ENCODE peak calls at places on chromosomes 12 and 14, in six cellular contexts. T, B, W, A, N and I are unnamed samples.

GRCh38 chr14:26926585-26926984 is 328.8 kb upstream of the NOVA1 start:
- DNase-seq in W (no peak), N (no peak), A (no peak), B (no peak), T (no peak), I (no peak)

GRCh38 chr14:73820631-73821030 is 31.0 kb upstream of the PTGR2 start:
- DNase-seq in B (no peak), N (no peak), A (no peak), W (no peak), T (no peak), I (no peak)

GRCh38 chr14:59679872-59680271 is 103.3 kb upstream of the CCDC175 start:
- DNase-seq in N (peak), W (no peak), T (no peak), A (no peak), B (peak), I (peak)

GRCh38 chr12:131681257-131681620 is 29.7 kb upstream of the SFSWAP start:
- DNase-seq in A (no peak), B (no peak), T (no peak), N (no peak), W (no peak), I (no peak)

GRCh38 chr12:68344126-68344525 is 12.0 kb upstream of the MDM1 start:
- DNase-seq in W (no peak), T (no peak), N (no peak), B (no peak), A (no peak), I (no peak)

GRCh38 chr12:84994436-84994835 is 41.6 kb downstream of the TSPAN19 start:
- DNase-seq in N (no peak), W (no peak), B (peak), A (no peak), T (no peak), I (no peak)

GRCh38 chr12:106149096-106149784 is 10.5 kb upstream of the NUAK1 start:
- DNase-seq in N (no peak), T (peak), A (no peak), B (peak), W (peak), I (peak)

GRCh38 chr12:12764824-12765223 is 20.6 kb upstream of the APOLD1 start:
- DNase-seq in A (no peak), N (no peak), T (no peak), W (no peak), B (no peak), I (no peak)

GRCh38 chr14:54646576-54647130 is 79.7 kb downstream of the SAMD4A start:
- DNase-seq in B (no peak), N (no peak), W (no peak), A (no peak), T (no peak), I (no peak)

GRCh38 chr14:29741909-29742401 is 185.7 kb downstream of the PRKD1 start:
- DNase-seq in N (peak), A (no peak), W (no peak), T (no peak), B (peak), I (peak)
- H3K4me3 ChIP-seq in N (no peak), A (no peak), W (no peak), T (no peak), B (no peak), I (no peak)

DNA sequence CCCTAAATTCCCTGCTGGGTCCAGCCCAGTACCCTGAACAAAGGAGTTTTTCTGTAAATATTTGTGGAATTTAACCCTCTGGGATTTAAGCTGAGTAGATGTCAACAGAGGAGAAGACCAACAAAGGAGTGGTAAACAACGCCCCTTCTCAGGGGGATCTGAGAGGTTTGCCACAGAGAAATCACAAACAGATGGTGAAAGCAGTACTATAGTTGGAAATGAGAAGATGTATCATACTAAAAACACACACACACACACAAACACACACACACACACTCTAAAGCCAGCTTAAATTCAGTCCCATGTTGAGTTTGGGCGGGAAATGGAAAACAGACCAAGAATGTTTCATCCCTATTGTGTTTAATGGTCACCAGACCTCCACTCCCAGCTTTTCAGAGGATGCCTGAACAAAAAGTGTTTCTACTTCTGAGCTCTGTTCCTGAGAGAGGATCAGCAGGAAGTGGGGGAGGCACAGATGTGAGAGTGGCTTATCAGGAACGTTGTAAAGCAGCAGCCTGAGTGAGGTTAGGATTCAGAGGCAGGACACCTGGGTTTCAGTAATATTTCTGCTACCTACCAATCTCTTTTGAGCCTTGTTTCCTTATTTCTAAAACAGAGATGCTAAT is 3.2 kb downstream of the BIN2 start:
- DNase-seq in A (no peak), W (no peak), B (peak), N (no peak), T (peak), I (no peak)
- H3K4me3 ChIP-seq in A (peak), W (no peak), B (no peak), N (no peak), T (no peak), I (no peak)

DNA sequence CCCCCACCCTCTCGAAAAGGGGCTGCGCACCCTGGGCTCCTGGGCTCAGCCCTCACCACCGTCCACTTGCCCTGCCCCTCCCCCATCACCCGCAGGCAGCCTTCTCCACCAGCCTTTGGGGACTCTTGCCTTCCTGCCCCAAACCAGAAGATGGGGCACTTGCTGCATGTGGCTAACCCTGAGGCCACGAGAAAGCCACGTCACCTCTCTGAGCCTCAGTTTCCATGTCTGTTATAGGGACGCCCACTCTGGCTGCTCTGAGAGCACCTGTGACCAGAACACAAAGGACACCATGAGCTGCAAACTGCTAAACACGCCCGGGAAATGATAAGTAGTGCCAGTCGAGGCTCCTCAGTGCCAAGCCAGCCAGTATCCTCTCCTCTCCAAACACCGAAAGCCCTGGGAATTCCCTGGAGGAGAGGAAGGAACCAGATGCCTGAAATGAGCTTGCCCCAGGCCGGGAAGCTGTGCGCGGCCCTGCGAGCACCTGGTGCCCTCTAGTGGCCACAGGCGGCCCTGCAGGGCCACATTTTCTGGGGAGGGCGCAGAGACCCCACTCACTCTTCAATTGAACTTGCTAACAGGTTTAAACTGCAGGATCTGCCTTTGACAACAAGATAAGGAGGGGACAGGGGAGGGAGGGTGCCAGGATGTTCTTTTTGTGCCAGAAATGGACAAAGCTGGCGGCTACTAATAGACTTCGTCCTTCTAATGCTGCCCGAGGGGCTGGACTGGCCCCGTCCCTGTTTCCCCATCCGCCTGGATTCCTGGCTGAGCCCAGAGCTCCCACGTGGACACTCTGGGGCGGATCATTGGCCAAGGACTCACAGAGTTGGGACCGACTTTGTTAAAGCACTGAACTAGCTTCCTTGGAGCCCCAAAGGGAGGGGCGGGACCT is 10.2 kb upstream of the SERPINA9 start:
- DNase-seq in B (peak), W (peak), T (peak), N (peak), A (no peak), I (peak)
- H3K4me3 ChIP-seq in B (peak), W (no peak), T (no peak), N (no peak), A (no peak), I (no peak)

DNA sequence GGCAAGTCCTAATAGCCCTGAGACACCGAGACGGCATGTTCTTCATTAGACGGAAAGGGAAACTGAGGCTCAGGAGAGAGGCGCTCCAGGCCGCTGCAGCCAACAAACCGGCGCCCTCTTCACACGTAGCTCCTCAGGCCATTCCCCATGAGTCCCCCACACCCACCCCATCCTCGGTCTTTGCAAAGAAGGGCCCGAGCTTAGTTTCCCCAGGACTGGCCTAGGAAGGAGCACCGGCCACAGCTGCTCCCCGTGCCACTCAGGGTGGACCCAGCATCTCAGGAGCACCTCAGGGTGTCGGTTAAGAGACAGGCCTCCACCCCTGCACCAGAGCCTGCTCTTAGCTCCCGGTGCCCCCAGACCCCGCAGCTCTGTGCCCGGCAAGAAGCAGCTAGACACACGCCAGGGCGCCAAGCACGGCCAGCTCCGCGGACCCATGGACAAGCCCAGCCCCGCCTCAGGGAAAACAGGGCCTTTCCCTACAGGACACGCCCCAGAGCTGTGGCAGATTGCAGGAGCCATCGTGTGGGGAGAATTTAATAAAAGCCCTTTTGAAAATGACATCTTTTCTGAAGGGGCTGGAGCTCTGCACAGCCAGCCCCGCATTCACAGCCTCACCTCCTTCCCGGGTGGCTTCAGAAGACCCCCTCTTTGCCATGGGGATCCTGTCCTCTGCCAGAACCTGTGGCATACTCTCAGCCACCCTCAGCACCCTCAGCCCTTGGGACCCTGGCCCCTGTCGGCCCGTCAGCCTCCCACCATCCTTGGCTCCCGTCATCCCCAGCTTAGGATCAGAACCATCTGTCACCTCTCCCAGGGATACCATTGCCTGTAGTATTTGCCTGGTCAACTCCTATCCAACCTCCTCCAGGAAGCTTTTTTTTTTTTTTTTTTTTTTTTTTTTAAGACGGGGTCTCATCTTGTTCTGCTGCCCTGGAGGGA is 59.7 kb downstream of the LGMN start:
- DNase-seq in A (no peak), B (no peak), T (no peak), W (peak), N (no peak), I (no peak)
- H3K4me3 ChIP-seq in A (no peak), B (no peak), T (no peak), W (peak), N (peak), I (peak)

DNA sequence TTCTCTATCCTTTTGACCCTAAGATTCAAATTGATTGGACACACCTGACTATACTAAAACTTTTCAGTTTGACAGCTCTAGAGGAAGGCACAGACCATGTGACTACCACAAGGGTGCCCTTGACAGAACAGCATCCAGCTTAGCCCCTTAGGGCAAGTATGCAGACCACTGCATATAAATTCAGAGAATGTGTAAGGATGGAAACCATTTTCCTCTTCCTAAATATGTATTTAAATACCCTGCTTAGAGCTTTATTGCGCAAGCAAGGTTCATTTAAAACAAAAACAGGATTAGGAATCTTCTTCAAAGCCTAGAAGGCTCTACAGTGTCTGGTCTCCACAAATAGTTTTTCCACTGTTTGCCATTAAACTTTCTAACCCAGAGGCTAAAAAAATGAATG is 202.8 kb downstream of the MED13L start:
- DNase-seq in T (no peak), N (no peak), W (no peak), A (no peak), B (no peak), I (no peak)
- H3K4me3 ChIP-seq in T (no peak), N (no peak), W (no peak), A (no peak), B (no peak), I (no peak)